ENCODE peak calls at places on chromosome 6, in ten cellular contexts. I, D, A, K, Z, E, X, V, Q and P are unnamed samples.

GRCh38 chr6:3722211-3722621 is 29.3 kb downstream of the PXDC1 start:
- DNase-seq in A (no peak), V (no peak), X (no peak), E (no peak), D (no peak), I (no peak), Z (no peak), Q (no peak), K (no peak), P (no peak)

GRCh38 chr6:109303647-109304283 is 78.5 kb downstream of the CD164 start:
- DNase-seq in I (no peak), Q (peak; percentile 47), V (no peak), D (no peak), E (no peak), A (no peak), X (no peak), K (no peak), Z (no peak), P (peak; percentile 46)

GRCh38 chr6:136288566-136289326 is 900 bp downstream of the BCLAF1 start:
- DNase-seq in Z (peak; percentile 61), Q (peak; percentile 76), A (peak; percentile 86), K (peak; percentile 83), E (peak; percentile 91), D (peak; percentile 88), X (peak; percentile 96), I (peak; percentile 90), V (peak; percentile 92), P (peak; percentile 82)

GRCh38 chr6:73207221-73207837 is 18.0 kb downstream of the KHDC1L start:
- DNase-seq in D (no peak), A (no peak), X (no peak), Z (no peak), I (no peak), Q (no peak), V (no peak), E (no peak), K (no peak), P (no peak)

GRCh38 chr6:166494757-166495486 is 91.6 kb downstream of the RAMACL start:
- DNase-seq in X (no peak), K (no peak), A (no peak), I (no peak), E (no peak), D (no peak), V (no peak), Z (no peak), Q (no peak), P (no peak)

GRCh38 chr6:36613200-36613995 is 19.2 kb downstream of the SRSF3 start:
- DNase-seq in I (no peak), Q (no peak), V (no peak), K (no peak), D (no peak), Z (no peak), E (no peak), X (no peak), A (no peak), P (no peak)

GRCh38 chr6:140281236-140281635 is 906.8 kb upstream of the CITED2 start:
- DNase-seq in X (no peak), Z (no peak), K (no peak), A (no peak), E (no peak), D (no peak), Q (no peak), V (no peak), I (no peak), P (no peak)

GRCh38 chr6:90179190-90180169 is 117.2 kb downstream of the BACH2 start:
- DNase-seq in D (peak; percentile 50), K (no peak), X (peak; percentile 37), Q (no peak), Z (peak; percentile 24), I (no peak), V (no peak), A (no peak), E (no peak), P (no peak)

GRCh38 chr6:106103728-106104109 is 17.6 kb downstream of the PRDM1 start:
- DNase-seq in A (no peak), X (peak; percentile 39), D (no peak), E (peak; percentile 64), Q (peak; percentile 57), I (peak; percentile 52), Z (peak; percentile 69), K (no peak), V (no peak), P (no peak)

GRCh38 chr6:28159029-28159607 is 17.4 kb downstream of the ZKSCAN8 start:
- DNase-seq in Q (no peak), A (no peak), Z (no peak), V (no peak), K (no peak), I (no peak), D (no peak), X (no peak), E (no peak), P (no peak)

GRCh38 chr6:28154357-28154756 is 12.7 kb downstream of the ZKSCAN8 start:
- DNase-seq in I (no peak), E (no peak), K (no peak), Q (no peak), A (no peak), X (no peak), Z (no peak), V (no peak), D (no peak), P (no peak)

GRCh38 chr6:28158318-28158717 is 16.6 kb downstream of the ZKSCAN8 start:
- DNase-seq in Q (no peak), A (no peak), D (no peak), E (no peak), Z (no peak), X (no peak), K (no peak), V (no peak), I (no peak), P (no peak)

GRCh38 chr6:28152531-28152930 is 10.8 kb downstream of the ZKSCAN8 start:
- DNase-seq in Z (no peak), I (no peak), D (no peak), E (no peak), X (no peak), V (no peak), K (no peak), A (no peak), Q (no peak), P (no peak)

GRCh38 chr6:28153546-28153945 is 11.9 kb downstream of the ZKSCAN8 start:
- DNase-seq in Z (no peak), D (no peak), V (no peak), K (no peak), A (no peak), Q (no peak), E (no peak), I (no peak), X (no peak), P (no peak)
- H3K27ac ChIP-seq in Z (no peak overlapping the region), D (no peak overlapping the region), V (no peak overlapping the region), K (no peak overlapping the region), A (no peak overlapping the region), Q (no peak overlapping the region), E (no peak overlapping the region), I (no peak overlapping the region), X (no peak overlapping the region), P (no peak overlapping the region)

GRCh38 chr6:10420546-10421507 is 6.0 kb upstream of the TFAP2A start:
- DNase-seq in V (no peak), I (no peak), A (peak; percentile 42), X (no peak), E (no peak), Q (no peak), Z (no peak), D (peak; percentile 87), K (no peak), P (no peak)

GRCh38 chr6:10424005-10424404 is 9.1 kb upstream of the TFAP2A start:
- DNase-seq in V (no peak), I (no peak), E (no peak), Q (no peak), Z (no peak), X (no peak), D (peak; percentile 82), A (no peak), K (no peak), P (no peak)

GRCh38 chr6:10422282-10423034 is 7.6 kb upstream of the TFAP2A start:
- DNase-seq in X (no peak), Q (no peak), K (no peak), I (no peak), D (no peak), E (no peak), A (no peak), Z (no peak), V (no peak), P (no peak)

GRCh38 chr6:10419749-10420545 is 5.1 kb upstream of the TFAP2A start:
- DNase-seq in E (no peak), A (peak; percentile 70), Z (no peak), D (no peak), K (no peak), Q (no peak), V (no peak), I (no peak), X (no peak), P (no peak)

GRCh38 chr6:10421508-10422281 is 6.8 kb upstream of the TFAP2A start:
- DNase-seq in V (no peak), X (no peak), I (no peak), K (no peak), D (peak; percentile 64), Z (no peak), E (no peak), A (no peak), Q (no peak), P (no peak)
- H3K27me3 ChIP-seq in V (no peaks in the 10 kb centered on the region), X (peaks cover 50% of the 10 kb centered on the region), I (peaks cover 89% of the 10 kb centered on the region), K (no peaks in the 10 kb centered on the region), D (peaks cover 100% of the 10 kb centered on the region), Z (peaks cover 18% of the 10 kb centered on the region), E (peaks cover 81% of the 10 kb centered on the region), A (no peaks in the 10 kb centered on the region), Q (peaks cover 44% of the 10 kb centered on the region), P (peaks cover 65% of the 10 kb centered on the region)

DNA sequence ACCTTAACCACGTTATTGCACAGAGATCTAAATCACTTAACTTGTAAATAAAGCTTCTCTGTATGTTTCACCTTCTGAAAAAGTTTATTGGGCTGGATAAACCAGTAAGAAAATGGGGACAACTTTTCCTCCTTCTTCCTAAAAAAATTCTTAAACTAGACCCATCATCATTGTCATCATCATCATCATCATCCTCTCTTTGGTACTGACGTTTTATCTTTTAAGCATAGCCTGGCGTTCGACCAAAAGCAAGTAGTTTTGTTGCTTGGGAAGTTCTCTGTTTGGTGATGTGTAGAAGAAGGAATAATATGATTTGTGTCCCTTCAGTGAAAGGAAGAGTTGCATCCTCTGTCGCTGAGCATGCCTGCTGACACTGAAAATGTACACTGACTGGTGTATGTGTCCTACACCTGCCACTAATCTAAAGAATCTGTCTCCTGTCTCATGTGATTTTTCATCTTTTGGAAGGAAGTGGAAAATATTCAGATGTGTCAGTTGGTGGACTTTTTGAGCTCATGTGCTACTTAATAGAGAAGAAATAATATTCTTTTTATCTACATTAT is 2.4 kb downstream of the CLVS2 start:
- DNase-seq in D (no peak), Q (no peak), X (no peak), E (no peak), A (no peak), K (no peak), V (no peak), I (no peak), Z (no peak), P (no peak)
- H3K27ac ChIP-seq in D (no peak overlapping the region), Q (no peak overlapping the region), X (no peak overlapping the region), E (no peak overlapping the region), A (no peak overlapping the region), K (no peak overlapping the region), V (no peak overlapping the region), I (no peak overlapping the region), Z (no peak overlapping the region), P (no peak overlapping the region)

DNA sequence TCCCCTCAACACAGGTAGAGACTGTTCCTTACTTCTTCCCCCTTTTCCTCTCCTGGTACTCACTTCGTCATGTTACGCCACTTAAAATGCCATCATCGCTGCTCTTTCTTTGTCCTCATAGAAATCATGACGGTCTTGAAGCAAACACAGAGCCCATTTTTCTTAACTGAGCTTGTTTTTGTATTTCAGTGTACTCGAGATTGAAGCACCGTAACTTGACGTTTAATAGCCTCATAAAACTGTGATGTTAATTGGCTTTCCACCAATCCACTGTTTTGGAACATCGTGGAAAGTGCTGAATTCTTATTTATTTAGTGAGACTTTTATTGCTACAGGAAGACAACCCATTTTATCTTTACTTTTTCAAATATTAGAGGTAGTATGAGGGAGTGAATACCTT is 38.7 kb downstream of the DUSP22 start:
- DNase-seq in Q (no peak), A (peak; percentile 0), X (no peak), I (no peak), K (no peak), Z (no peak), E (no peak), D (no peak), V (no peak), P (no peak)
- H3K27me3 ChIP-seq in Q (no peaks in the 10 kb centered on the region), A (no peaks in the 10 kb centered on the region), X (no peaks in the 10 kb centered on the region), I (no peaks in the 10 kb centered on the region), K (no peaks in the 10 kb centered on the region), Z (no peaks in the 10 kb centered on the region), E (no peaks in the 10 kb centered on the region), D (no peaks in the 10 kb centered on the region), V (no peaks in the 10 kb centered on the region), P (no peaks in the 10 kb centered on the region)